ENCODE peak calls at places on chromosome 9, in six cellular contexts. One of them, this sample, is unnamed.

GRCh38 chr9:96413312-96414221 is 4.6 kb downstream of the ZNF367 start:
- DNase-seq in H9: no peak
- DNase-seq in fibroblast of lung: peak
- DNase-seq in A549: no peak
- DNase-seq in OCI-LY7: peak
- DNase-seq in Calu3: no peak
- DNase-seq in this sample: no peak

GRCh38 chr9:120914953-120915352 is 11.6 kb downstream of the TRAF1 start:
- DNase-seq in H9: no peak
- DNase-seq in fibroblast of lung: no peak
- DNase-seq in A549: no peak
- DNase-seq in OCI-LY7: no peak
- DNase-seq in Calu3: no peak
- DNase-seq in this sample: no peak

GRCh38 chr9:135604437-135605237 is 34.7 kb downstream of the GLT6D1 start:
- DNase-seq in H9: peak
- DNase-seq in fibroblast of lung: no peak
- DNase-seq in A549: no peak
- DNase-seq in OCI-LY7: no peak
- DNase-seq in Calu3: no peak
- DNase-seq in this sample: no peak

GRCh38 chr9:13083973-13084528 is 195.4 kb downstream of the MPDZ start:
- DNase-seq in H9: no peak
- DNase-seq in fibroblast of lung: peak
- DNase-seq in A549: no peak
- DNase-seq in OCI-LY7: no peak
- DNase-seq in Calu3: no peak
- DNase-seq in this sample: no peak

GRCh38 chr9:107136296-107136695 is 146.8 kb upstream of the RAD23B start:
- DNase-seq in H9: no peak
- DNase-seq in fibroblast of lung: no peak
- DNase-seq in A549: no peak
- DNase-seq in OCI-LY7: no peak
- DNase-seq in Calu3: no peak
- DNase-seq in this sample: no peak

GRCh38 chr9:81239388-81239787 is 450.0 kb downstream of the TLE1 start:
- DNase-seq in H9: no peak
- DNase-seq in fibroblast of lung: no peak
- DNase-seq in A549: no peak
- DNase-seq in OCI-LY7: peak
- DNase-seq in Calu3: no peak
- DNase-seq in this sample: no peak

GRCh38 chr9:8437878-8438277 is 638.3 kb upstream of the DMAC1 start:
- DNase-seq in H9: no peak
- DNase-seq in fibroblast of lung: no peak
- DNase-seq in A549: no peak
- DNase-seq in OCI-LY7: no peak
- DNase-seq in Calu3: no peak
- DNase-seq in this sample: no peak

GRCh38 chr9:95073042-95073607 is 244.4 kb downstream of the FANCC start:
- DNase-seq in H9: peak
- DNase-seq in fibroblast of lung: peak
- DNase-seq in A549: peak
- DNase-seq in OCI-LY7: no peak
- DNase-seq in Calu3: no peak
- DNase-seq in this sample: peak

GRCh38 chr9:13863112-13863511 is 450.8 kb downstream of the NFIB start:
- DNase-seq in H9: no peak
- DNase-seq in fibroblast of lung: peak
- DNase-seq in A549: no peak
- DNase-seq in OCI-LY7: no peak
- DNase-seq in Calu3: no peak
- DNase-seq in this sample: no peak

GRCh38 chr9:37617837-37618236 is 25.4 kb upstream of the TOMM5 start:
- DNase-seq in H9: no peak
- DNase-seq in fibroblast of lung: no peak
- DNase-seq in A549: no peak
- DNase-seq in OCI-LY7: no peak
- DNase-seq in Calu3: no peak
- DNase-seq in this sample: no peak

GRCh38 chr9:137989999-137990715 is 112.6 kb downstream of the CACNA1B start:
- DNase-seq in H9: no peak
- DNase-seq in fibroblast of lung: no peak
- DNase-seq in A549: no peak
- DNase-seq in OCI-LY7: no peak
- DNase-seq in Calu3: no peak
- DNase-seq in this sample: no peak

GRCh38 chr9:19028835-19029451 is 4.1 kb downstream of the SAXO1 start:
- DNase-seq in H9: peak
- DNase-seq in fibroblast of lung: peak
- DNase-seq in A549: peak
- DNase-seq in OCI-LY7: peak
- DNase-seq in Calu3: peak
- DNase-seq in this sample: peak

GRCh38 chr9:108865037-108865436 is 3.0 kb downstream of the ACTL7A start:
- DNase-seq in H9: no peak
- DNase-seq in fibroblast of lung: no peak
- DNase-seq in A549: no peak
- DNase-seq in OCI-LY7: no peak
- DNase-seq in Calu3: no peak
- DNase-seq in this sample: no peak

GRCh38 chr9:116476935-116477381 is 210.1 kb upstream of the TRIM32 start:
- DNase-seq in H9: no peak
- DNase-seq in fibroblast of lung: peak
- DNase-seq in A549: no peak
- DNase-seq in OCI-LY7: no peak
- DNase-seq in Calu3: no peak
- DNase-seq in this sample: no peak

GRCh38 chr9:136485651-136486050 is 2.8 kb upstream of the SEC16A start:
- DNase-seq in H9: no peak
- DNase-seq in fibroblast of lung: no peak
- DNase-seq in A549: no peak
- DNase-seq in OCI-LY7: no peak
- DNase-seq in Calu3: no peak
- DNase-seq in this sample: no peak

GRCh38 chr9:76630916-76631315 is 133.3 kb upstream of the PCA3 start:
- DNase-seq in H9: no peak
- DNase-seq in fibroblast of lung: no peak
- DNase-seq in A549: no peak
- DNase-seq in OCI-LY7: no peak
- DNase-seq in Calu3: no peak
- DNase-seq in this sample: no peak

GRCh38 chr9:87740198-87740597 is 14.3 kb downstream of the CTSL start:
- DNase-seq in H9: no peak
- DNase-seq in fibroblast of lung: no peak
- DNase-seq in A549: no peak
- DNase-seq in OCI-LY7: no peak
- DNase-seq in Calu3: no peak
- DNase-seq in this sample: no peak

DNA sequence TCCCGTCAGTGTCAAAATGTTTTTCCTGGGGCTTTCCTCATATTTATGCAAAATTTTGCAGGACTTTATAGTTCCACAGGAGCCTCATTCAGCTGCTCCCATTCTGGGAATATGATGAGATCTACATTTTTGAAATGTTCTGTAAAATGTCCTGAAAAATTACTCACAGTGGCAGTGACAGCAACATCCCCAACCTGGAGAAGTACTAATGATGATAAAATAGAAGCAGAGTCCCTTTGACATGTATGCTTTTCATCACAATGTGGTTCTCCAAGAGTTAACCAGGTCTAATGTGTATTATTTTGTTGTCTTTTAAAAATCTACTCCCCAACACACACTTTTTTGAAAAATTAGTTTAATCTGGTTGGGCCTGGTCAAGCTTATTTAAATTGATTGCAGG is 36.1 kb downstream of the RORB start:
- DNase-seq in H9: no peak
- DNase-seq in fibroblast of lung: no peak
- DNase-seq in A549: no peak
- DNase-seq in OCI-LY7: no peak
- DNase-seq in Calu3: no peak
- DNase-seq in this sample: no peak
- TF ChIP-seq CTCF in H9: no peak
- TF ChIP-seq CTCF in fibroblast of lung: no peak
- TF ChIP-seq CTCF in A549: no peak
- TF ChIP-seq CTCF in OCI-LY7: no peak
- TF ChIP-seq CTCF in Calu3: no peak
- TF ChIP-seq CTCF in this sample: no peak

GRCh38 chr9:133355881-133356357 is 368 bp downstream of the SURF1 start:
- DNase-seq in H9: no peak
- DNase-seq in fibroblast of lung: no peak
- DNase-seq in A549: no peak
- DNase-seq in OCI-LY7: peak
- DNase-seq in Calu3: no peak
- DNase-seq in this sample: peak

GRCh38 chr9:133354766-133355165 is 1.5 kb downstream of the SURF1 start:
- DNase-seq in H9: no peak
- DNase-seq in fibroblast of lung: no peak
- DNase-seq in A549: no peak
- DNase-seq in OCI-LY7: no peak
- DNase-seq in Calu3: no peak
- DNase-seq in this sample: no peak

GRCh38 chr9:133357656-133358055 is 1.3 kb downstream of the SURF2 start:
- DNase-seq in H9: no peak
- DNase-seq in fibroblast of lung: no peak
- DNase-seq in A549: no peak
- DNase-seq in OCI-LY7: no peak
- DNase-seq in Calu3: no peak
- DNase-seq in this sample: no peak

GRCh38 chr9:133353548-133353947 is 2.7 kb downstream of the SURF1 start:
- DNase-seq in H9: no peak
- DNase-seq in fibroblast of lung: no peak
- DNase-seq in A549: no peak
- DNase-seq in OCI-LY7: no peak
- DNase-seq in Calu3: no peak
- DNase-seq in this sample: no peak

GRCh38 chr9:133356391-133357091 is at the start of the genes SURF1 and SURF2:
- DNase-seq in H9: peak
- DNase-seq in fibroblast of lung: peak
- DNase-seq in A549: peak
- DNase-seq in OCI-LY7: peak
- DNase-seq in Calu3: peak
- DNase-seq in this sample: peak
- TF ChIP-seq CTCF in H9: peak
- TF ChIP-seq CTCF in fibroblast of lung: no peak
- TF ChIP-seq CTCF in A549: no peak
- TF ChIP-seq CTCF in OCI-LY7: peak
- TF ChIP-seq CTCF in Calu3: no peak
- TF ChIP-seq CTCF in this sample: no peak

DNA sequence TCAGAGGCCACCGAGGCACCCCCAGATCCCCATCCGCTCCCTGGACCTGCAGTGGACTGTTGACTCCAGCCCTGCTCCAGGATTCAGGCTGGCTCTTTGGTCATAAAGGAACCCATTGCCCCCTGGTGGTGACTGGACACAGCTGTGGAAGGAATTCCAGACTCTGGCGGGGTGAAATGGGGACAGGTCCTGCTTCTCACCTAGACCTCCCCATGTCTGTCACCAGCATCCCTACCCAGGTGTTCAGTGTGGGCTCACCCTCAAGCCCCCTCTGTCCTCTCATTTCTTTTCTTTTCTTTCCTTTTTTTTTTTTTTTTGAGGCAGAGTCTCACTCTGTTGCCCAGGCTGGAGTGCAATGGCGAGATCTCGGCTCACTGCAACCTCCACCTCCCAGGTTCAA is 25.5 kb upstream of the STXBP1 start:
- DNase-seq in H9: peak
- DNase-seq in fibroblast of lung: peak
- DNase-seq in A549: peak
- DNase-seq in OCI-LY7: peak
- DNase-seq in Calu3: peak
- DNase-seq in this sample: peak
- TF ChIP-seq CTCF in H9: peak
- TF ChIP-seq CTCF in fibroblast of lung: peak
- TF ChIP-seq CTCF in A549: peak
- TF ChIP-seq CTCF in OCI-LY7: peak
- TF ChIP-seq CTCF in Calu3: peak
- TF ChIP-seq CTCF in this sample: peak

GRCh38 chr9:124373851-124374250 is 41.4 kb downstream of the PSMB7 start:
- DNase-seq in H9: no peak
- DNase-seq in fibroblast of lung: no peak
- DNase-seq in A549: no peak
- DNase-seq in OCI-LY7: no peak
- DNase-seq in Calu3: no peak
- DNase-seq in this sample: no peak

GRCh38 chr9:124381073-124381945 is 33.9 kb downstream of the PSMB7 start:
- DNase-seq in H9: no peak
- DNase-seq in fibroblast of lung: no peak
- DNase-seq in A549: no peak
- DNase-seq in OCI-LY7: no peak
- DNase-seq in Calu3: no peak
- DNase-seq in this sample: no peak

GRCh38 chr9:124376329-124376728 is 38.9 kb downstream of the PSMB7 start:
- DNase-seq in H9: no peak
- DNase-seq in fibroblast of lung: no peak
- DNase-seq in A549: no peak
- DNase-seq in OCI-LY7: no peak
- DNase-seq in Calu3: no peak
- DNase-seq in this sample: no peak

GRCh38 chr9:124377985-124378384 is 37.3 kb downstream of the PSMB7 start:
- DNase-seq in H9: no peak
- DNase-seq in fibroblast of lung: no peak
- DNase-seq in A549: no peak
- DNase-seq in OCI-LY7: no peak
- DNase-seq in Calu3: no peak
- DNase-seq in this sample: no peak

DNA sequence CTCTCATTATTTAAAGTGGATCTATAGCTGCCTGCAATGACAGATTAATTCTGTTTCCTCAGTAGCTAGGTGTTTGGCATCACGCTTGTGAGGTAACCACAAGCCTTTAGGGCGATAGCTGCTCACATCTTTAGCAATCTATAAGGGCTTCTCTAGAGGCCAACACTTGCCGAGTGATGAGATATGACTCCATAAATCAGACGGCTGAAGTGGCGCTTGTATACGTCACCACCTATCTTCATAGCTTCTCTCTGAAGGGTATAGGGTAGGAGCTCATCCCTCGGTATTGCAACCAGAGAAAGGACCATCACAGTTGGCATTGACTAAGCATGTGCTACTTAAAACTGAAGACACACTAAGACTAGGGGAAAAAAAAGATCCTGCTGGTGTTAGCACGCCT is 37.7 kb downstream of the PSMB7 start:
- DNase-seq in H9: no peak
- DNase-seq in fibroblast of lung: no peak
- DNase-seq in A549: no peak
- DNase-seq in OCI-LY7: no peak
- DNase-seq in Calu3: no peak
- DNase-seq in this sample: no peak
- TF ChIP-seq CTCF in H9: no peak
- TF ChIP-seq CTCF in fibroblast of lung: no peak
- TF ChIP-seq CTCF in A549: no peak
- TF ChIP-seq CTCF in OCI-LY7: no peak
- TF ChIP-seq CTCF in Calu3: no peak
- TF ChIP-seq CTCF in this sample: no peak